ENCODE peak calls at places on chromosome 6, in seven cellular contexts. K, I, B, A, C, R and S are unnamed samples.
A peak's percentile ranks its signal among the peaks of the same experiment; 100 is the strongest.

GRCh38 chr6:157080986-157081391 is 242.3 kb downstream of the TMEM242 start:
- DNase-seq in C (no peak), K (no peak), R (no peak), I (no peak), B (no peak), A (no peak), S (no peak)

GRCh38 chr6:166461821-166462460 is 79.2 kb upstream of the MPC1 start:
- DNase-seq in K (no peak), B (no peak), C (no peak), R (no peak), I (no peak), A (peak; percentile 42), S (no peak)

GRCh38 chr6:94254689-94255088 is 835.3 kb upstream of the EPHA7 start:
- DNase-seq in C (no peak), I (no peak), A (no peak), B (no peak), K (no peak), R (no peak), S (no peak)

GRCh38 chr6:357261-357790 is 34.2 kb upstream of the IRF4 start:
- DNase-seq in I (no peak), K (no peak), A (no peak), C (no peak), B (no peak), R (no peak), S (no peak)

GRCh38 chr6:18135171-18135570 is 12.7 kb upstream of the NHLRC1 start:
- DNase-seq in I (no peak), A (no peak), R (no peak), C (no peak), B (no peak), K (no peak), S (no peak)

GRCh38 chr6:93418113-93418447 is 1.3 kb downstream of the EPHA7 start:
- DNase-seq in R (no peak), B (peak; percentile 1), K (no peak), C (peak; percentile 22), A (no peak), I (no peak), S (no peak)

GRCh38 chr6:129849456-129849855 is 11.7 kb downstream of the TMEM244 start:
- DNase-seq in B (peak; percentile 62), I (no peak), C (no peak), A (no peak), K (no peak), R (no peak), S (no peak)

GRCh38 chr6:133906050-133906449 is 17.1 kb downstream of the TCF21 start:
- DNase-seq in C (no peak), K (no peak), I (no peak), B (no peak), A (no peak), R (no peak), S (no peak)

GRCh38 chr6:56714982-56715456 is 72.3 kb upstream of the DST start:
- DNase-seq in I (no peak), A (no peak), B (peak; percentile 93), R (no peak), C (no peak), K (no peak), S (no peak)

GRCh38 chr6:111987295-111987694 is 66.6 kb upstream of the CCN6 start:
- DNase-seq in A (no peak), I (no peak), K (no peak), C (no peak), R (no peak), B (no peak), S (no peak)

GRCh38 chr6:132933085-132933484 is 118.7 kb downstream of the RPS12 start:
- DNase-seq in C (no peak), K (no peak), I (no peak), A (no peak), B (no peak), R (no peak), S (no peak)

GRCh38 chr6:45687570-45687969 is 309.8 kb upstream of the SUPT3H start:
- DNase-seq in R (no peak), B (no peak), I (no peak), K (no peak), A (no peak), C (no peak), S (peak; percentile 79)

GRCh38 chr6:28543671-28544131 is 18.0 kb downstream of the GPX5 start:
- DNase-seq in K (no peak), A (no peak), R (peak; percentile 15), I (no peak), B (no peak), C (peak; percentile 52), S (peak; percentile 48)

GRCh38 chr6:144778773-144779531 is 493.8 kb downstream of the UTRN start:
- DNase-seq in C (peak; percentile 19), I (no peak), A (peak; percentile 3), K (no peak), B (no peak), R (no peak), S (peak; percentile 6)

GRCh38 chr6:88881451-88881850 is 82.0 kb downstream of the RNGTT start:
- DNase-seq in C (no peak), B (no peak), A (no peak), K (no peak), I (no peak), R (no peak), S (no peak)

GRCh38 chr6:42411431-42411830 is 40.3 kb downstream of the TRERF1 start:
- DNase-seq in B (no peak), C (no peak), A (no peak), K (no peak), R (no peak), I (no peak), S (no peak)

GRCh38 chr6:73747293-73747692 is 51.3 kb downstream of the CD109 start:
- DNase-seq in R (no peak), B (no peak), I (no peak), A (no peak), K (no peak), C (peak; percentile 44), S (peak; percentile 66)